ENCODE peak calls at places on chromosomes 11 and 22, in four cellular contexts. W is HL-60, L is GM12878, Z is K562. M is an unnamed sample.

GRCh38 chr22:38199826-38200559 is 1.8 kb upstream of the MAFF start:
- DNase-seq in W (no peak), L (no peak), Z (no peak), M (no peak)

GRCh38 chr11:8765294-8765693 is 82.7 kb downstream of the RPL27A start:
- DNase-seq in Z (no peak), W (no peak), L (no peak), M (no peak)

GRCh38 chr11:12282676-12283075 is 94.7 kb upstream of the PARVA start:
- DNase-seq in W (no peak), Z (no peak), L (no peak), M (no peak)

GRCh38 chr22:20803696-20804324 is 29.9 kb downstream of the SERPIND1 start:
- DNase-seq in W (no peak), L (no peak), Z (peak; percentile 78), M (no peak)

GRCh38 chr11:127018683-127019279 is 18.2 kb upstream of the KIRREL3 start:
- DNase-seq in L (no peak), W (no peak), Z (no peak), M (no peak)

GRCh38 chr11:130246719-130247118 is 68.0 kb downstream of the ZBTB44 start:
- DNase-seq in W (no peak), L (no peak), Z (no peak), M (no peak)

GRCh38 chr22:36331306-36331911 is 56.4 kb downstream of the MYH9 start:
- DNase-seq in Z (peak; percentile 49), W (peak; percentile 95), L (peak; percentile 81), M (peak; percentile 78)

GRCh38 chr11:27514558-27514957 is 8.0 kb upstream of the LIN7C start:
- DNase-seq in W (no peak), L (no peak), Z (no peak), M (no peak)

GRCh38 chr22:27170491-27170890 is 513.1 kb downstream of the MIAT start:
- DNase-seq in L (no peak), W (no peak), Z (no peak), M (no peak)

GRCh38 chr11:82864268-82864667 is 36.0 kb downstream of the PRCP start:
- DNase-seq in Z (no peak), L (no peak), W (peak; percentile 84), M (no peak)

GRCh38 chr11:59197990-59198389 is 14.7 kb downstream of the MPEG1 start:
- DNase-seq in Z (no peak), L (no peak), W (no peak), M (no peak)

GRCh38 chr11:30368394-30368793 is 45.5 kb downstream of the ARL14EP start:
- DNase-seq in L (no peak), Z (no peak), W (no peak), M (no peak)

GRCh38 chr11:65152157-65152556 is 17.8 kb upstream of the SYVN1 start:
- DNase-seq in Z (no peak), W (no peak), L (no peak), M (no peak)
- TF ChIP-seq SPI1 in Z (no peak), W (no peak), L (peak; percentile 28), M (peak; percentile 39)

GRCh38 chr22:30328466-30329049 is 1.8 kb upstream of the TBC1D10A start:
- DNase-seq in L (no peak), W (no peak), Z (no peak), M (no peak)
- TF ChIP-seq SPI1 in L (no peak), W (no peak), Z (no peak), M (no peak)

GRCh38 chr11:68976563-68976962 is 4.2 kb downstream of the MRGPRD start:
- DNase-seq in L (no peak), W (no peak), Z (no peak), M (no peak)
- TF ChIP-seq SPI1 in L (no peak), W (no peak), Z (no peak), M (no peak)

DNA sequence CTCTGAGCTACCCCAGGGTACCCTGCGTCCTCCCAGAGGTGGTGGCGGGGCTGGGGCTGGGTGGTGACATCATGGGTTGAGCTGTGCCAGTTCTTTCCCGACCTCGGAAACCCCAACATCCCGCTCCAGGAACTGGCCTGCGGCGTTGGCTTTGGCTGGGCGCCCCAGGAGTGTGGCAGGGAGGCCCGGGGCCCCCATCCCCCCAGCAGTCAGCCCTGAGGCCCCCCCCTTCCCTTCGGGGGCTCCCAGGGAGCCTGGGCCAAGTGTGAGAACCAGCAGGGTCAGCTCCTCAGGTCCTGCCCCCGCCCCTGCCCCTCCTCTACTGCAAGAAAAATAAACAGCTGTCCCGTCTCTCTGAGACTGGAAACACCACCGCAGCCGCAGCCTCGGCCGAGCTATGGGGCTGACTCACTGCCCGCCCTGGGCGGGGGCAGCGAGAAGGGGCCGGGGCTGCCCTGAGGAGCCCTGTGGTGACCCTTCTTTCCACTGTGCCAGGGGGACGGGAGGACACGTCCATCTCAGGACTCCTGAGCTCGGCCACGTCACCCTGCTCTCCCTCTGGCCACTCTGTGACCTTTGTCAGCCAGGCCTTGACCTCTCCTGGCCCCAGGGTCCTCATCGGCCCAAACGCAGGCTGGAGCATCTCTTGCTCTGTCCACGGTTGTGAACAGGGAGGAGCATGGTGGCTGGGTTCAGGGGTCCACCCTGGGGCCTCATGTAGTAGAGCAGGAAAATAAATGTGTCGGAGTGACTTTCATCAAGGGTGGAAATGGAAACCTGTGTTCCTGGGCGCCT is 73.4 kb downstream of the WNT7B start:
- DNase-seq in Z (no peak), L (no peak), W (no peak), M (no peak)
- TF ChIP-seq SPI1 in Z (no peak), L (no peak), W (no peak), M (no peak)